ENCODE peak calls at places on chromosomes 4 and X, in five cellular contexts. T is Karpas-422, F is colonic mucosa, J is heart right ventricle, O is astrocyte. H is an unnamed sample. For H3K36me3 and H3K9me3, the result is how much of the 10 kb centered on the place peaks cover.

GRCh38 chrX:106894978-106895452 is 8.1 kb downstream of the RIPPLY1 start:
- DNase-seq in T (no peak), F (no peak), J (peak), O (peak), H (peak)

GRCh38 chrX:43566170-43566569 is 89.9 kb upstream of the MAOA start:
- DNase-seq in T (no peak), F (no peak), J (no peak), O (no peak), H (no peak)

GRCh38 chr4:118396881-118397666 is 44.3 kb upstream of the PRSS12 start:
- DNase-seq in T (no peak), F (no peak), J (no peak), O (no peak), H (no peak)

GRCh38 chr4:21656832-21657231 is 291.7 kb downstream of the KCNIP4 start:
- DNase-seq in T (no peak), F (no peak), J (no peak), O (peak), H (peak)

GRCh38 chr4:43766648-43767047 is 682.0 kb downstream of the KCTD8 start:
- DNase-seq in T (no peak), F (no peak), J (no peak), O (no peak), H (no peak)

GRCh38 chrX:78333521-78333920 is 6.1 kb upstream of the CYSLTR1 start:
- DNase-seq in T (no peak), F (no peak), J (no peak), O (no peak), H (no peak)

GRCh38 chr4:17717301-17717700 is 64.1 kb downstream of the FAM184B start:
- DNase-seq in T (no peak), F (no peak), J (no peak), O (no peak), H (no peak)

GRCh38 chr4:108881190-108881589 is 118.3 kb upstream of the ETNPPL start:
- DNase-seq in T (no peak), F (no peak), J (no peak), O (peak), H (no peak)

GRCh38 chrX:125004799-125005198 is 314.9 kb upstream of the TEX13C start:
- DNase-seq in T (no peak), F (no peak), J (no peak), O (no peak), H (no peak)

GRCh38 chr4:70984587-70984986 is 8.9 kb upstream of the DCK start:
- DNase-seq in T (no peak), F (no peak), J (no peak), O (no peak), H (no peak)

GRCh38 chrX:133722756-133723155 is 262.6 kb downstream of the GPC3 start:
- DNase-seq in T (no peak), F (no peak), J (no peak), O (no peak), H (no peak)

GRCh38 chrX:107971636-107972035 is 10.5 kb downstream of the TEX13B start:
- DNase-seq in T (no peak), F (no peak), J (no peak), O (no peak), H (no peak)

DNA sequence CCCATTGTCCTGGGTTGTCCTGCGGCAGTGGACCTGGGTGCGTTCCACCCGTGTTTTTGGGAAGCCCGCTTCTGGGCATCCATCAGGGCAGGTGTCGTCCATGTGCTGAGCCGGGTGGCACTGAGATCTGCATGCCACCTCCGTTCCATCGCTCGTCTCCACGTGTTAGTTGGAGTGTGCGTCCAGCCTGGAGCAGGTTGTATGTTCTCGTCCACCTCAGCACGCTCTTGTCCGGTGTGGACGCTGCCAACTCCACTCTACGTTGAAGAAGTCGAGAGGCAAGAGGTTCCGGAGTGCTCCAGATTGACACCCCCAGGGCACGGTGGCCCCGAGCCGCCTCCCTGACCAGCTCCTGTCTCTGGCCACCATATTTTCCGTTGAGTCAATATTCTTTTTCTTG is 33.9 kb downstream of the PCGF3 start:
- DNase-seq in T (no peak), F (no peak), J (no peak), O (no peak), H (no peak)
- H3K36me3 ChIP-seq in T (under half), F (under half), J (under half), O (under half), H (under half)

GRCh38 chrX:67718926-67719325 is 175.1 kb downstream of the AR start:
- DNase-seq in T (no peak), F (no peak), J (peak), O (no peak), H (no peak)

GRCh38 chrX:67714004-67714403 is 170.2 kb downstream of the AR start:
- DNase-seq in T (no peak), F (no peak), J (no peak), O (no peak), H (no peak)

GRCh38 chrX:67721321-67721720 is 177.5 kb downstream of the AR start:
- DNase-seq in T (peak), F (no peak), J (no peak), O (no peak), H (no peak)

GRCh38 chrX:67720344-67720743 is 176.5 kb downstream of the AR start:
- DNase-seq in T (peak), F (no peak), J (no peak), O (peak), H (no peak)

DNA sequence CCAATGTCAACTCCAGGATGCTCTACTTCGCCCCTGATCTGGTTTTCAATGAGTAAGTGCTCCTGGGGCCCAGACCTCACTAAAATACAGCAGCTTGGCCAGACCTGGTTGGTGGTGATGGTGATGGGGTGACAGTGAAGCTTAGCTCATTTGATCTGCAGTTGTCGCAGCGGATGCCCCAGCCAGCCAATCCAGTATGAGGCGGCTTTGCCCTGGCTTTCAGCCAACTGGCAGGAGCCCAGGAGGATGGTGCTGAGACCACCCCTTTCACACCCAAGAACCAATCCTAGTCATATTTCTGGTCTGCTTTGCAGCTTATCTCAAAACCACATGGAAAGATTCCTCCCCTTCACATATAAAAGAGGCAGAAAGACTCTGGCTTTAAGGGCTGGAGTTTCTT is 173.8 kb downstream of the AR start:
- DNase-seq in T (no peak), F (no peak), J (no peak), O (no peak), H (no peak)
- H3K9me3 ChIP-seq in T (under half), F (under half), J (under half), O (under half), H (under half)

GRCh38 chr4:73098713-73099112 is 29.2 kb upstream of the COX18 start:
- DNase-seq in T (no peak), F (no peak), J (no peak), O (no peak), H (no peak)

GRCh38 chr4:73109493-73109892 is 40.0 kb upstream of the COX18 start:
- DNase-seq in T (no peak), F (no peak), J (no peak), O (no peak), H (no peak)

GRCh38 chr4:73099143-73099542 is 29.6 kb upstream of the COX18 start:
- DNase-seq in T (no peak), F (no peak), J (no peak), O (no peak), H (no peak)

GRCh38 chr4:73104695-73105094 is 35.2 kb upstream of the COX18 start:
- DNase-seq in T (no peak), F (no peak), J (no peak), O (no peak), H (no peak)

GRCh38 chr4:73103799-73104503 is 34.4 kb upstream of the COX18 start:
- DNase-seq in T (no peak), F (no peak), J (no peak), O (no peak), H (no peak)
- H3K36me3 ChIP-seq in T (under half), F (under half), J (under half), O (under half), H (under half)

GRCh38 chr4:76606662-76607265 is 171.7 kb downstream of the SHROOM3 start:
- DNase-seq in T (no peak), F (no peak), J (no peak), O (no peak), H (no peak)

GRCh38 chr4:76605099-76605563 is 170.1 kb downstream of the SHROOM3 start:
- DNase-seq in T (no peak), F (no peak), J (no peak), O (no peak), H (no peak)

GRCh38 chr4:76600447-76600846 is 165.4 kb downstream of the SHROOM3 start:
- DNase-seq in T (no peak), F (peak), J (no peak), O (no peak), H (no peak)

GRCh38 chr4:76597423-76597979 is 162.5 kb downstream of the SHROOM3 start:
- DNase-seq in T (no peak), F (no peak), J (no peak), O (no peak), H (no peak)

DNA sequence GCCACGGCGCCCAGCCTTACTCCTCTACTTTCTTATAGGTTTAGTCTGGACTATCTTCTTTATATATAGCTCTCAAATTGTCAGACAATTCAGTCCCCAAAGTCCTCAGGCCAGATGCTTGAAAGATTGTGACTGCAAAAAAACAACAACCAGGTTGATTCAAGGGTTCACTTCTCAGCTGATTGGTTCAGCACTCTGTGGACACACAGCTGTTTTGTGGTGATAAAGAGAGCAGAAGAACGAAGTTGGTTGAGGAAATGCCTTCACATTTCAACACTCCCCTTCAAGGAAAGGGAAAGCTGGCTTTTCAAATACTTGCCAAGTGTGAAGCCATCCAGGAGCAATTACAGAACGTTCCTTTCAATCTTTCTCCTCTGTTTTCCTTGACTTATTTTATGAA is 166.8 kb downstream of the SHROOM3 start:
- DNase-seq in T (no peak), F (no peak), J (no peak), O (peak), H (no peak)
- H3K9me3 ChIP-seq in T (under half), F (under half), J (under half), O (under half), H (under half)

GRCh38 chr4:137576437-137576836 is 44.1 kb upstream of the PCDH18 start:
- DNase-seq in T (no peak), F (no peak), J (no peak), O (no peak), H (no peak)

GRCh38 chr4:137572163-137572562 is 39.9 kb upstream of the PCDH18 start:
- DNase-seq in T (no peak), F (no peak), J (no peak), O (no peak), H (no peak)

DNA sequence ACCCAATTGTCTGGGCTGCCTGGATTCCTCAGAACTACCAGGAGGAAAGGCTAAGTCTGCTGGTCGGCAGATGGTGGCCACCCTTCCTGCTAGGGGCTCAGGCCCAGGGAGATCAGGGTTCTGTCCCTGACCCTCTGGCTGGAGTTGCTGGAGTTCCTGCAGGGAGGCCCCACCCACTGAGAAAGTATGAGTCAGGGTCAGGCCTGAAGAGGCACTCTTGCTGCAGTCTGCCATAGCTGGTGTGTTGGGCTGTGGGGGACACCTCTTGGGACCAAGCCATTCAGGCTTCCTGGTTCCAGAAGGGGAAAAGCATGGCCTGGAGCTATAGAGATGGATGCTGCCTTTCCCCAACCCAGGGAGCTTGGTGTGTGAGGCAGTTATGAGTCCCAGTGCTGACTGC is 40.4 kb upstream of the PCDH18 start:
- DNase-seq in T (no peak), F (no peak), J (no peak), O (no peak), H (no peak)
- H3K36me3 ChIP-seq in T (under half), F (under half), J (under half), O (under half), H (under half)

GRCh38 chrX:38006283-38006682 is at the start of gene SYTL5:
- DNase-seq in T (no peak), F (no peak), J (no peak), O (peak), H (no peak)

GRCh38 chrX:38006778-38007177 is 425 bp downstream of the SYTL5 start:
- DNase-seq in T (no peak), F (no peak), J (no peak), O (no peak), H (no peak)

GRCh38 chrX:38008658-38009057 is 2.3 kb downstream of the SYTL5 start:
- DNase-seq in T (no peak), F (no peak), J (no peak), O (no peak), H (no peak)

GRCh38 chrX:38004046-38004445 is 2.3 kb upstream of the SYTL5 start:
- DNase-seq in T (no peak), F (no peak), J (no peak), O (no peak), H (no peak)

GRCh38 chrX:38009641-38010040 is 3.3 kb downstream of the SYTL5 start:
- DNase-seq in T (no peak), F (no peak), J (no peak), O (no peak), H (no peak)
- H3K9me3 ChIP-seq in T (under half), F (under half), J (under half), O (under half), H (under half)

GRCh38 chr4:76758290-76758882 is 139.6 kb downstream of the SOWAHB start:
- DNase-seq in T (peak), F (no peak), J (no peak), O (peak), H (peak)
- H3K36me3 ChIP-seq in T (under half), F (under half), J (under half), O (under half), H (under half)

DNA sequence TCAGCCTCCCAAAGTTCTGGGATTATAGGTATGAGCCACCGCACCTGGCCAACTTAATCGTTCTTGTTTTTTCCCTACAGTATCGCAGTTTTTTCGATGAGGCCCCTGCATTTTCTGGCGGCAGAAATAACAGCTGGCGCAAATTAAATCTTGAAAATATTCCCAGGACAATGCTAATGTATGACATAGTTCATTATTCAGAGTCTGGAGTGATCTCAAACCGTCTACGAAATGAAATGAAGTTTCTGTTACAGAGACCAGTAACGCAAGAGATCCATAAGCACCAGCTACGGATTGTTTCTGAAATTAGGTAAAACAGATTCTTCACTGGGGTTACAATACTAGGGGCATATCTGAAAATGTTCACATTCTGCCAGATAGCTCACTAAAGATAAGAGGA is 27.3 kb downstream of the CXorf58 start:
- DNase-seq in T (no peak), F (no peak), J (no peak), O (no peak), H (no peak)
- H3K9me3 ChIP-seq in T (under half), F (under half), J (under half), O (under half), H (under half)

GRCh38 chr4:125016892-125017299 is 297.9 kb upstream of the FAT4 start:
- DNase-seq in T (no peak), F (no peak), J (no peak), O (no peak), H (no peak)
- H3K36me3 ChIP-seq in T (under half), F (under half), J (under half), O (under half), H (under half)